ENCODE peak calls at places on chromosomes 5 and 9, in four cellular contexts. T, I, E and U are unnamed samples.

GRCh38 chr9:134722120-134722701 is 80.6 kb downstream of the COL5A1 start:
- DNase-seq in T (no peak), I (no peak), E (no peak), U (no peak)

GRCh38 chr5:96377167-96377566 is 55.9 kb downstream of the PCSK1 start:
- DNase-seq in T (no peak), I (peak; percentile 56), E (no peak), U (no peak)

GRCh38 chr5:107553063-107553676 is 117.6 kb downstream of the EFNA5 start:
- DNase-seq in T (peak; percentile 57), I (peak; percentile 15), E (no peak), U (peak; percentile 31)

GRCh38 chr9:134375430-134376385 is 49.5 kb downstream of the RXRA start:
- DNase-seq in T (peak; percentile 22), I (no peak), E (no peak), U (peak; percentile 65)

GRCh38 chr5:74642543-74642863 is 2.0 kb upstream of the ENC1 start:
- DNase-seq in T (no peak), I (no peak), E (no peak), U (no peak)

GRCh38 chr5:318931-319601 is 2.4 kb upstream of the AHRR start:
- DNase-seq in T (no peak), I (no peak), E (no peak), U (no peak)

GRCh38 chr9:72538926-72539702 is 17.7 kb downstream of the TMC1 start:
- DNase-seq in T (no peak), I (no peak), E (no peak), U (no peak)

GRCh38 chr5:88674262-88675158 is 208.5 kb downstream of the MEF2C start:
- DNase-seq in T (no peak), I (no peak), E (peak; percentile 42), U (peak; percentile 49)

GRCh38 chr5:152271420-152271819 is 133.7 kb downstream of the NMUR2 start:
- DNase-seq in T (peak; percentile 0), I (no peak), E (peak; percentile 42), U (no peak)

GRCh38 chr5:1806974-1807373 is 5.8 kb downstream of the NDUFS6 start:
- DNase-seq in T (no peak), I (no peak), E (no peak), U (no peak)

GRCh38 chr5:97534166-97534565 is 351.1 kb upstream of the RIOK2 start:
- DNase-seq in T (peak; percentile 95), I (peak; percentile 94), E (peak; percentile 62), U (peak; percentile 92)

GRCh38 chr5:15946026-15946425 is 233.6 kb downstream of the MARCHF11 start:
- DNase-seq in T (no peak), I (peak; percentile 8), E (no peak), U (no peak)

GRCh38 chr9:136174779-136175744 is 29.9 kb downstream of the LHX3 start:
- DNase-seq in T (no peak), I (no peak), E (no peak), U (no peak)

GRCh38 chr5:112418412-112419049 is 546 bp downstream of the EPB41L4A start:
- DNase-seq in T (no peak), I (no peak), E (no peak), U (peak; percentile 2)

GRCh38 chr5:50763356-50763755 is 96.9 kb downstream of the PARP8 start:
- DNase-seq in T (no peak), I (no peak), E (no peak), U (no peak)

GRCh38 chr9:121698627-121699270 is 47.3 kb downstream of the DAB2IP start:
- DNase-seq in T (no peak), I (no peak), E (peak; percentile 40), U (no peak)

GRCh38 chr5:154421868-154422267 is 23.9 kb upstream of the SAP30L start:
- DNase-seq in T (peak; percentile 31), I (peak; percentile 14), E (peak; percentile 54), U (peak; percentile 39)

GRCh38 chr5:59021286-59021673 is 438.4 kb downstream of the RAB3C start:
- DNase-seq in T (no peak), I (no peak), E (no peak), U (no peak)

GRCh38 chr5:30401479-30402058 is 791.9 kb upstream of the CDH6 start:
- DNase-seq in T (peak; percentile 0), I (peak; percentile 48), E (peak; percentile 69), U (no peak)
- TF ChIP-seq CTCF in T (no peak), I (peak; percentile 63), E (peak; percentile 64), U (peak; percentile 25)

GRCh38 chr9:137184881-137185660 is 3.3 kb downstream of the ANAPC2 start:
- DNase-seq in T (no peak), I (no peak), E (no peak), U (no peak)

GRCh38 chr9:137188086-137188489 is 272 bp downstream of the ANAPC2 start:
- DNase-seq in T (no peak), I (no peak), E (no peak), U (no peak)

GRCh38 chr9:137187386-137187785 is 974 bp downstream of the ANAPC2 start:
- DNase-seq in T (no peak), I (no peak), E (no peak), U (no peak)

GRCh38 chr9:137185921-137186320 is 2.4 kb downstream of the ANAPC2 start:
- DNase-seq in T (no peak), I (no peak), E (no peak), U (no peak)

DNA sequence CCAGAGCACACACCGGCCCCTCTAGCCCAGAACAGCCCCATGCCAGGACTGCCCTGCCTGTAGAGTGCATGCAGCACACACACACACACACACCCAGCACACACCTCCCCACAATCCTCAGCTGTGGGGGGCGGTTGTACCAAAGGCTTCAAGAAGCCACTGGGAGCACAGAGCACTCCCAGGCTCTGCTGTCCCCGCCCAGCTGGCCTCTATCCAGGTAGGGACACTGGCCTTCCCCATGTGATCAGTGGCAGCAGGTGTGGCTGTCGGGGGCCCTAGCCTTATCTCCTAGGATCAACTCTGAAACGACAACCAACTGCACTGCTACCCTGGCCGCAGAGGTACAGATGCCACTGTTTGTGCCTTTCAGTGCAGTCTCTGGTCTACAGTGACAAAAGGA is 2.0 kb downstream of the ANAPC2 start:
- DNase-seq in T (no peak), I (no peak), E (no peak), U (no peak)
- H3K4me3 ChIP-seq in T (no peak overlapping the region), I (no peak overlapping the region), E (no peak overlapping the region), U (no peak overlapping the region)

GRCh38 chr5:73434461-73434860 is 14.1 kb downstream of the FOXD1 start:
- DNase-seq in T (no peak), I (no peak), E (no peak), U (no peak)
- TF ChIP-seq CTCF in T (no peak), I (no peak), E (no peak), U (no peak)

DNA sequence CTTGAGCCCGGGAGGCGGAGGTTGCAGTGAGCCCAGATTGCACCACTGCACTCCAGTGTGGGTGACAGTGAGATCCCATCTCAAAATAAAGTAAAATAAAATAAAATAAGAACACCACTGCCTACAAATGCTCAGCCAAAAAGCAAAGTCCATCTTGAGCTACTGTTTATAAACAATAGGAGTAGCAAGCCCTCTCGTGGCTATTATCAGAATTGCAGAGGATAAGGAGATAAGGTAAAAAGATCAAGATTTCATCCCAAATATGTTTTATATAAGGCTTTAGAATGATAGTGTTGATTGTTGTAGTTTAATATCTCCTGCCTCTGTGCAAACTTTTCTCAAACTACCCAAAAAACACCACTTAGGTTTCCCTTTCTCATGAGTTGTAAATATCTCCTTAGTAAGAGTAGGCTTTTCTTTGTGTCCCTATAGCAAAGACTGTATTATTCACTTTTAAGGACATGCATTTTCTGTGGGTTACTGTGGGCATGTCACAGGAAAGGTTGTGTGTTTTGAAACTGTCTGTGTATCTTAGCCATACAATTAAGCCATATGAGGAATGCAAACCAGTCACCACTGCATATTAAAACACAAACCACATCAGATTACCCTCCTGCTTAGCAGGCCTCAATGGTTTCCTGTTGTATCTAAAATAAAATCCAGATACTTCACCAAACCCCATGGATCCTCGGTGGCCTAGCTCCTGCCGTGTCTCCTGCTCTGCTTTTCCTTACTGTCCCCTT is 31.8 kb upstream of the CKS2 start:
- DNase-seq in T (peak; percentile 81), I (peak; percentile 71), E (peak; percentile 11), U (peak; percentile 53)
- H3K4me3 ChIP-seq in T (no peak overlapping the region), I (no peak overlapping the region), E (no peak overlapping the region), U (no peak overlapping the region)